ENCODE peak calls at places on chromosome 4, in eight cellular contexts. One of them, this sample, is unnamed.

GRCh38 chr4:38803833-38804653 is 548 bp downstream of the TLR1 start:
- DNase-seq in progenitor cell of endocrine pancreas: no peak
- DNase-seq in globus pallidus: peak; percentile 30
- DNase-seq in body of pancreas: no peak
- DNase-seq in activated gamma-delta T cell treated with Interleukin-2 at 50 U/mL for 16 hours: no peak
- DNase-seq in cardiac muscle cell: no peak
- DNase-seq in activated T-cell treated with anti-CD3 and anti-CD28 coated beads for 48 hours: no peak
- DNase-seq in retinal pigment epithelial cell: no peak
- DNase-seq in this sample: no peak

GRCh38 chr4:188109157-188109755 is at the start of gene TRIML2:
- DNase-seq in cardiac muscle cell: no peak
- DNase-seq in activated T-cell treated with anti-CD3 and anti-CD28 coated beads for 48 hours: no peak
- DNase-seq in progenitor cell of endocrine pancreas: no peak
- DNase-seq in retinal pigment epithelial cell: no peak
- DNase-seq in activated gamma-delta T cell treated with Interleukin-2 at 50 U/mL for 16 hours: no peak
- DNase-seq in globus pallidus: no peak
- DNase-seq in body of pancreas: no peak
- DNase-seq in this sample: no peak

GRCh38 chr4:3451956-3452355 is 10.2 kb downstream of the HGFAC start:
- DNase-seq in cardiac muscle cell: no peak
- DNase-seq in activated T-cell treated with anti-CD3 and anti-CD28 coated beads for 48 hours: no peak
- DNase-seq in globus pallidus: no peak
- DNase-seq in retinal pigment epithelial cell: peak; percentile 26
- DNase-seq in body of pancreas: no peak
- DNase-seq in activated gamma-delta T cell treated with Interleukin-2 at 50 U/mL for 16 hours: no peak
- DNase-seq in progenitor cell of endocrine pancreas: no peak
- DNase-seq in this sample: no peak

GRCh38 chr4:150033937-150034336 is 44.3 kb upstream of the DCLK2 start:
- DNase-seq in activated T-cell treated with anti-CD3 and anti-CD28 coated beads for 48 hours: no peak
- DNase-seq in activated gamma-delta T cell treated with Interleukin-2 at 50 U/mL for 16 hours: no peak
- DNase-seq in retinal pigment epithelial cell: no peak
- DNase-seq in body of pancreas: peak; percentile 91
- DNase-seq in cardiac muscle cell: no peak
- DNase-seq in progenitor cell of endocrine pancreas: no peak
- DNase-seq in globus pallidus: no peak
- DNase-seq in this sample: no peak

GRCh38 chr4:149723065-149723464 is 92.6 kb downstream of the IQCM start:
- DNase-seq in cardiac muscle cell: no peak
- DNase-seq in progenitor cell of endocrine pancreas: no peak
- DNase-seq in retinal pigment epithelial cell: no peak
- DNase-seq in globus pallidus: no peak
- DNase-seq in activated gamma-delta T cell treated with Interleukin-2 at 50 U/mL for 16 hours: no peak
- DNase-seq in activated T-cell treated with anti-CD3 and anti-CD28 coated beads for 48 hours: no peak
- DNase-seq in body of pancreas: no peak
- DNase-seq in this sample: no peak

GRCh38 chr4:108219998-108220397 is 51.3 kb upstream of the LEF1 start:
- DNase-seq in retinal pigment epithelial cell: no peak
- DNase-seq in body of pancreas: no peak
- DNase-seq in cardiac muscle cell: no peak
- DNase-seq in activated T-cell treated with anti-CD3 and anti-CD28 coated beads for 48 hours: no peak
- DNase-seq in progenitor cell of endocrine pancreas: no peak
- DNase-seq in globus pallidus: no peak
- DNase-seq in activated gamma-delta T cell treated with Interleukin-2 at 50 U/mL for 16 hours: no peak
- DNase-seq in this sample: no peak

GRCh38 chr4:78940752-78941151 is 1.5 kb upstream of the PAQR3 start:
- DNase-seq in progenitor cell of endocrine pancreas: no peak
- DNase-seq in activated gamma-delta T cell treated with Interleukin-2 at 50 U/mL for 16 hours: no peak
- DNase-seq in activated T-cell treated with anti-CD3 and anti-CD28 coated beads for 48 hours: no peak
- DNase-seq in body of pancreas: no peak
- DNase-seq in cardiac muscle cell: no peak
- DNase-seq in globus pallidus: no peak
- DNase-seq in retinal pigment epithelial cell: no peak
- DNase-seq in this sample: no peak

GRCh38 chr4:8393593-8394038 is 46.9 kb downstream of the ACOX3 start:
- DNase-seq in progenitor cell of endocrine pancreas: no peak
- DNase-seq in activated T-cell treated with anti-CD3 and anti-CD28 coated beads for 48 hours: no peak
- DNase-seq in activated gamma-delta T cell treated with Interleukin-2 at 50 U/mL for 16 hours: no peak
- DNase-seq in cardiac muscle cell: no peak
- DNase-seq in globus pallidus: peak; percentile 88
- DNase-seq in retinal pigment epithelial cell: peak; percentile 88
- DNase-seq in body of pancreas: no peak
- DNase-seq in this sample: no peak

GRCh38 chr4:111228874-111229273 is 606.0 kb upstream of the PITX2 start:
- DNase-seq in globus pallidus: no peak
- DNase-seq in activated gamma-delta T cell treated with Interleukin-2 at 50 U/mL for 16 hours: no peak
- DNase-seq in activated T-cell treated with anti-CD3 and anti-CD28 coated beads for 48 hours: no peak
- DNase-seq in progenitor cell of endocrine pancreas: no peak
- DNase-seq in cardiac muscle cell: no peak
- DNase-seq in body of pancreas: no peak
- DNase-seq in retinal pigment epithelial cell: peak; percentile 9
- DNase-seq in this sample: no peak

GRCh38 chr4:16516796-16517413 is 290.6 kb upstream of the TAPT1 start:
- DNase-seq in activated T-cell treated with anti-CD3 and anti-CD28 coated beads for 48 hours: no peak
- DNase-seq in globus pallidus: peak; percentile 86
- DNase-seq in progenitor cell of endocrine pancreas: no peak
- DNase-seq in retinal pigment epithelial cell: no peak
- DNase-seq in activated gamma-delta T cell treated with Interleukin-2 at 50 U/mL for 16 hours: no peak
- DNase-seq in cardiac muscle cell: peak; percentile 70
- DNase-seq in body of pancreas: peak; percentile 57
- DNase-seq in this sample: no peak

GRCh38 chr4:120395746-120396145 is 329.1 kb upstream of the MAD2L1 start:
- DNase-seq in activated T-cell treated with anti-CD3 and anti-CD28 coated beads for 48 hours: no peak
- DNase-seq in activated gamma-delta T cell treated with Interleukin-2 at 50 U/mL for 16 hours: no peak
- DNase-seq in retinal pigment epithelial cell: no peak
- DNase-seq in body of pancreas: no peak
- DNase-seq in progenitor cell of endocrine pancreas: no peak
- DNase-seq in cardiac muscle cell: no peak
- DNase-seq in globus pallidus: no peak
- DNase-seq in this sample: no peak

This sample was measured in GM12891.